ENCODE peak calls at places on chromosomes 1 and 21, in six cellular contexts. One of them, this sample, is unnamed.

GRCh38 chr1:12597792-12598191 is 20.2 kb downstream of the DHRS3 start:
- DNase-seq in endothelial cell: no peak
- DNase-seq in adrenal gland: peak
- DNase-seq in HFFc6: no peak
- DNase-seq in mucosa of descending colon: no peak
- DNase-seq in Calu3: peak
- DNase-seq in this sample: no peak

GRCh38 chr1:105172803-105173202 is 1423.1 kb downstream of the AMY1C start:
- DNase-seq in HFFc6: no peak
- DNase-seq in adrenal gland: no peak
- DNase-seq in endothelial cell: no peak
- DNase-seq in Calu3: no peak
- DNase-seq in mucosa of descending colon: no peak
- DNase-seq in this sample: no peak

GRCh38 chr1:205775717-205776056 is 405 bp upstream of the RAB29 start:
- DNase-seq in adrenal gland: no peak
- DNase-seq in Calu3: no peak
- DNase-seq in mucosa of descending colon: no peak
- DNase-seq in HFFc6: peak
- DNase-seq in endothelial cell: no peak
- DNase-seq in this sample: no peak

GRCh38 chr1:94095112-94095637 is 25.8 kb downstream of the ABCA4 start:
- DNase-seq in mucosa of descending colon: peak
- DNase-seq in Calu3: no peak
- DNase-seq in HFFc6: peak
- DNase-seq in adrenal gland: peak
- DNase-seq in endothelial cell: no peak
- DNase-seq in this sample: no peak

GRCh38 chr1:70319750-70320149 is 34.8 kb downstream of the ANKRD13C start:
- DNase-seq in Calu3: no peak
- DNase-seq in adrenal gland: no peak
- DNase-seq in mucosa of descending colon: no peak
- DNase-seq in endothelial cell: no peak
- DNase-seq in HFFc6: peak
- DNase-seq in this sample: no peak

GRCh38 chr1:21575351-21575942 is 66.2 kb downstream of the ALPL start:
- DNase-seq in endothelial cell: no peak
- DNase-seq in Calu3: no peak
- DNase-seq in adrenal gland: peak
- DNase-seq in HFFc6: no peak
- DNase-seq in mucosa of descending colon: peak
- DNase-seq in this sample: no peak

GRCh38 chr1:22131875-22132486 is 10.9 kb downstream of the WNT4 start:
- DNase-seq in Calu3: peak
- DNase-seq in HFFc6: no peak
- DNase-seq in mucosa of descending colon: no peak
- DNase-seq in endothelial cell: peak
- DNase-seq in adrenal gland: peak
- DNase-seq in this sample: peak

GRCh38 chr1:220966874-220967631 is 87.8 kb downstream of the HLX start:
- DNase-seq in mucosa of descending colon: no peak
- DNase-seq in endothelial cell: no peak
- DNase-seq in Calu3: no peak
- DNase-seq in adrenal gland: no peak
- DNase-seq in HFFc6: peak
- DNase-seq in this sample: no peak

GRCh38 chr1:219020386-219020785 is 153.3 kb upstream of the LYPLAL1 start:
- DNase-seq in HFFc6: no peak
- DNase-seq in adrenal gland: no peak
- DNase-seq in endothelial cell: no peak
- DNase-seq in mucosa of descending colon: no peak
- DNase-seq in Calu3: no peak
- DNase-seq in this sample: no peak

GRCh38 chr1:207463021-207463420 is 8.9 kb downstream of the CR2 start:
- DNase-seq in Calu3: no peak
- DNase-seq in endothelial cell: no peak
- DNase-seq in adrenal gland: no peak
- DNase-seq in HFFc6: peak
- DNase-seq in mucosa of descending colon: no peak
- DNase-seq in this sample: no peak

GRCh38 chr1:33441088-33441745 is 10.3 kb upstream of the PHC2 start:
- DNase-seq in Calu3: peak
- DNase-seq in endothelial cell: no peak
- DNase-seq in adrenal gland: no peak
- DNase-seq in HFFc6: no peak
- DNase-seq in mucosa of descending colon: no peak
- DNase-seq in this sample: no peak

GRCh38 chr21:38027901-38028300 is 111.6 kb upstream of the KCNJ6 start:
- DNase-seq in HFFc6: peak
- DNase-seq in adrenal gland: no peak
- DNase-seq in Calu3: no peak
- DNase-seq in endothelial cell: no peak
- DNase-seq in mucosa of descending colon: no peak
- DNase-seq in this sample: no peak

GRCh38 chr21:27425172-27425571 is 458.3 kb upstream of the ADAMTS5 start:
- DNase-seq in endothelial cell: no peak
- DNase-seq in HFFc6: no peak
- DNase-seq in adrenal gland: no peak
- DNase-seq in mucosa of descending colon: no peak
- DNase-seq in Calu3: no peak
- DNase-seq in this sample: no peak

GRCh38 chr1:25524568-25525359 is 18.6 kb upstream of the LDLRAP1 start:
- DNase-seq in HFFc6: no peak
- DNase-seq in endothelial cell: no peak
- DNase-seq in adrenal gland: no peak
- DNase-seq in Calu3: no peak
- DNase-seq in mucosa of descending colon: no peak
- DNase-seq in this sample: no peak

GRCh38 chr1:17736625-17737024 is 18.5 kb upstream of the ACTL8 start:
- DNase-seq in endothelial cell: no peak
- DNase-seq in Calu3: no peak
- DNase-seq in HFFc6: no peak
- DNase-seq in mucosa of descending colon: no peak
- DNase-seq in adrenal gland: no peak
- DNase-seq in this sample: no peak

GRCh38 chr21:42430570-42430969 is 26.9 kb downstream of the UBASH3A start:
- DNase-seq in HFFc6: no peak
- DNase-seq in adrenal gland: no peak
- DNase-seq in mucosa of descending colon: peak
- DNase-seq in Calu3: no peak
- DNase-seq in endothelial cell: no peak
- DNase-seq in this sample: no peak

GRCh38 chr1:23696335-23696989 is 4.9 kb downstream of the RPL11 start:
- DNase-seq in Calu3: no peak
- DNase-seq in HFFc6: no peak
- DNase-seq in endothelial cell: no peak
- DNase-seq in mucosa of descending colon: no peak
- DNase-seq in adrenal gland: no peak
- DNase-seq in this sample: no peak

GRCh38 chr1:70042090-70042716 is 163.2 kb downstream of the LRRC40 start:
- DNase-seq in Calu3: no peak
- DNase-seq in mucosa of descending colon: no peak
- DNase-seq in endothelial cell: no peak
- DNase-seq in HFFc6: no peak
- DNase-seq in adrenal gland: no peak
- DNase-seq in this sample: no peak

GRCh38 chr1:236107121-236107907 is 35.0 kb upstream of the GPR137B start:
- DNase-seq in HFFc6: peak
- DNase-seq in adrenal gland: no peak
- DNase-seq in endothelial cell: no peak
- DNase-seq in mucosa of descending colon: no peak
- DNase-seq in Calu3: no peak
- DNase-seq in this sample: no peak

GRCh38 chr1:157580828-157581210 is 17.1 kb downstream of the FCRL4 start:
- DNase-seq in endothelial cell: no peak
- DNase-seq in adrenal gland: no peak
- DNase-seq in mucosa of descending colon: no peak
- DNase-seq in HFFc6: no peak
- DNase-seq in Calu3: no peak
- DNase-seq in this sample: no peak

GRCh38 chr1:209613351-209614150 is 30.0 kb downstream of the CAMK1G start:
- DNase-seq in endothelial cell: no peak
- DNase-seq in Calu3: no peak
- DNase-seq in mucosa of descending colon: no peak
- DNase-seq in HFFc6: no peak
- DNase-seq in adrenal gland: no peak
- DNase-seq in this sample: no peak

GRCh38 chr1:1100296-1100695 is 15.6 kb downstream of the C1orf159 start:
- DNase-seq in Calu3: no peak
- DNase-seq in HFFc6: no peak
- DNase-seq in adrenal gland: no peak
- DNase-seq in endothelial cell: no peak
- DNase-seq in mucosa of descending colon: peak
- DNase-seq in this sample: no peak

GRCh38 chr1:168683871-168684270 is 45.1 kb downstream of the DPT start:
- DNase-seq in HFFc6: no peak
- DNase-seq in mucosa of descending colon: no peak
- DNase-seq in adrenal gland: no peak
- DNase-seq in endothelial cell: no peak
- DNase-seq in Calu3: no peak
- DNase-seq in this sample: no peak

GRCh38 chr1:42258218-42258617 is 76.8 kb downstream of the FOXJ3 start:
- DNase-seq in mucosa of descending colon: no peak
- DNase-seq in HFFc6: no peak
- DNase-seq in endothelial cell: no peak
- DNase-seq in adrenal gland: no peak
- DNase-seq in Calu3: no peak
- DNase-seq in this sample: no peak

GRCh38 chr1:180310095-180310494 is 80.0 kb downstream of the LHX4 start:
- DNase-seq in adrenal gland: peak
- DNase-seq in HFFc6: peak
- DNase-seq in Calu3: peak
- DNase-seq in endothelial cell: no peak
- DNase-seq in mucosa of descending colon: no peak
- DNase-seq in this sample: no peak

GRCh38 chr1:114015075-114015474 is 35.8 kb downstream of the OLFML3 start:
- DNase-seq in HFFc6: no peak
- DNase-seq in endothelial cell: no peak
- DNase-seq in Calu3: no peak
- DNase-seq in mucosa of descending colon: no peak
- DNase-seq in adrenal gland: no peak
- DNase-seq in this sample: no peak

GRCh38 chr1:184296466-184297243 is 90.2 kb upstream of the C1orf21 start:
- DNase-seq in endothelial cell: no peak
- DNase-seq in HFFc6: peak
- DNase-seq in Calu3: peak
- DNase-seq in mucosa of descending colon: no peak
- DNase-seq in adrenal gland: peak
- DNase-seq in this sample: no peak

GRCh38 chr1:167524651-167525050 is 6.3 kb upstream of the CD247 start:
- DNase-seq in mucosa of descending colon: no peak
- DNase-seq in endothelial cell: no peak
- DNase-seq in Calu3: no peak
- DNase-seq in adrenal gland: no peak
- DNase-seq in HFFc6: no peak
- DNase-seq in this sample: no peak

GRCh38 chr1:62280150-62280549 is 39.1 kb downstream of the KANK4 start:
- DNase-seq in HFFc6: no peak
- DNase-seq in mucosa of descending colon: no peak
- DNase-seq in adrenal gland: no peak
- DNase-seq in endothelial cell: no peak
- DNase-seq in Calu3: no peak
- DNase-seq in this sample: no peak

GRCh38 chr1:97778718-97779117 is 142.1 kb downstream of the DPYD start:
- DNase-seq in endothelial cell: no peak
- DNase-seq in mucosa of descending colon: no peak
- DNase-seq in Calu3: no peak
- DNase-seq in adrenal gland: no peak
- DNase-seq in HFFc6: no peak
- DNase-seq in this sample: no peak

GRCh38 chr1:211386931-211387330 is 60.3 kb downstream of the TRAF5 start:
- DNase-seq in endothelial cell: no peak
- DNase-seq in HFFc6: no peak
- DNase-seq in adrenal gland: no peak
- DNase-seq in Calu3: no peak
- DNase-seq in mucosa of descending colon: no peak
- DNase-seq in this sample: no peak

DNA sequence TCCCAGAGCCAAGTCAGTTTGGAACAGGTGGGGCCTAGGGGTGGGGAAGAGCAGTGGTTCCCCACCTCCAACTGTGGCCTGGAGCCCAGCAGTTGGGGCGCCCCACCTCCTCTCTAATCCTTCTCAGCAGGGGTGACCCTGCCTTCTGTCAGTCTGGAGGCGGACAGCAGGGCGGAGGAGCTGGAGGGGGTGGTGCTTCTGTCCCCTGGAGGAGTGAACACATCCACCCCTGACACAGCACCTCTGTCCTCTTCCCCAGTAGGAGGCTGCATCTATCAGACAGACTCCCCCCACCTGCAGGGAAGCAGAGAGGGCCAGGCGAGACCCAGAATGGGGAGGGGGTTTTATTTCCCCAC is 73.8 kb downstream of the MRPL37 start:
- DNase-seq in endothelial cell: no peak
- DNase-seq in Calu3: no peak
- DNase-seq in HFFc6: no peak
- DNase-seq in mucosa of descending colon: no peak
- DNase-seq in adrenal gland: peak
- DNase-seq in this sample: no peak
- TF ChIP-seq CTCF in endothelial cell: no peak
- TF ChIP-seq CTCF in Calu3: no peak
- TF ChIP-seq CTCF in HFFc6: no peak
- TF ChIP-seq CTCF in mucosa of descending colon: no peak
- TF ChIP-seq CTCF in adrenal gland: no peak
- TF ChIP-seq CTCF in this sample: no peak

GRCh38 chr1:182875889-182876288 is 36.7 kb downstream of the DHX9 start:
- DNase-seq in mucosa of descending colon: no peak
- DNase-seq in endothelial cell: no peak
- DNase-seq in Calu3: no peak
- DNase-seq in adrenal gland: no peak
- DNase-seq in HFFc6: no peak
- DNase-seq in this sample: no peak
- TF ChIP-seq CTCF in mucosa of descending colon: no peak
- TF ChIP-seq CTCF in endothelial cell: no peak
- TF ChIP-seq CTCF in Calu3: no peak
- TF ChIP-seq CTCF in adrenal gland: no peak
- TF ChIP-seq CTCF in HFFc6: no peak
- TF ChIP-seq CTCF in this sample: no peak

GRCh38 chr21:20882462-20883415 is 115.5 kb upstream of the NCAM2 start:
- DNase-seq in HFFc6: no peak
- DNase-seq in Calu3: peak
- DNase-seq in adrenal gland: peak
- DNase-seq in endothelial cell: peak
- DNase-seq in mucosa of descending colon: no peak
- DNase-seq in this sample: peak
- TF ChIP-seq CTCF in HFFc6: peak
- TF ChIP-seq CTCF in Calu3: peak
- TF ChIP-seq CTCF in adrenal gland: peak
- TF ChIP-seq CTCF in endothelial cell: peak
- TF ChIP-seq CTCF in mucosa of descending colon: no peak
- TF ChIP-seq CTCF in this sample: peak

DNA sequence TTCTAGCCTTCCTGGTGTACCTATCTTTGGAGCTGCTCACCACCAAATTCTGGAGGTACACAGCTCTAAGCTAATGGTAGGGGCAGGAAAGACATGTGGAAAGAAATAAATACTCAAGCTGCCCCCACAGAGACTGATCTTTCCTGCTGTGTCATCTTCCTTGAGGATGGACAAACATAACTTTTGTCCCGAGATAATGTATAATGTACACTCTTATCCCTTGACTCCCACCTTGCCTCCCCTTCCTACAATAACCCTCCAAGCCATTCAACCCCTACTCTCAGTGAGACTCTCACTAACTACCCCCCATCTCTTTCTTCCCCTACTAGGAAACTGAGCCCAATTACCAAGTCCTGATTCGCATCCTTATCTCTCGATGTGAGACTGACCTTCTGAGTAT is 12.2 kb downstream of the ANXA9 start:
- DNase-seq in Calu3: no peak
- DNase-seq in endothelial cell: no peak
- DNase-seq in mucosa of descending colon: no peak
- DNase-seq in HFFc6: no peak
- DNase-seq in adrenal gland: no peak
- DNase-seq in this sample: no peak
- TF ChIP-seq CTCF in Calu3: no peak
- TF ChIP-seq CTCF in endothelial cell: no peak
- TF ChIP-seq CTCF in mucosa of descending colon: no peak
- TF ChIP-seq CTCF in HFFc6: no peak
- TF ChIP-seq CTCF in adrenal gland: no peak
- TF ChIP-seq CTCF in this sample: no peak